ENCODE peak calls at places on chromosomes 3 and 15, in eight cellular contexts. B is mammary epithelial cell, H is dorsolateral prefrontal cortex, G is fibroblast of lung, X is tibial artery, E is SK-N-SH, Z is upper lobe of right lung, M is esophagus muscularis mucosa. K is an unnamed sample.

GRCh38 chr3:152289708-152290107 is 21.0 kb downstream of the MBNL1 start:
- DNase-seq in G (no peak), E (no peak), X (no peak), M (no peak), H (no peak), B (no peak), Z (no peak), K (no peak)

GRCh38 chr15:58475573-58476524 is 44.1 kb downstream of the LIPC start:
- DNase-seq in H (peak), M (no peak), B (peak), X (no peak), G (peak), Z (peak), E (no peak), K (no peak)

GRCh38 chr3:3366391-3366790 is 186.9 kb upstream of the CRBN start:
- DNase-seq in E (no peak), H (no peak), B (no peak), Z (no peak), M (no peak), G (no peak), X (no peak), K (no peak)

GRCh38 chr3:42020681-42021307 is 58.9 kb upstream of the ULK4 start:
- DNase-seq in X (no peak), G (peak), B (peak), M (no peak), Z (no peak), E (no peak), H (no peak), K (no peak)

GRCh38 chr3:177530908-177531307 is 333.6 kb upstream of the TBL1XR1 start:
- DNase-seq in G (no peak), Z (no peak), M (no peak), X (no peak), H (no peak), B (no peak), E (no peak), K (no peak)

GRCh38 chr3:150970665-150971327 is 1.7 kb downstream of the CLRN1 start:
- DNase-seq in M (no peak), X (no peak), G (peak), H (no peak), B (peak), Z (no peak), E (no peak), K (no peak)

GRCh38 chr3:126313166-126313565 is 44.0 kb downstream of the KLF15 start:
- DNase-seq in H (no peak), E (no peak), M (peak), Z (no peak), X (no peak), B (no peak), G (no peak), K (no peak)

GRCh38 chr3:43892535-43892934 is 201.8 kb downstream of the ABHD5 start:
- DNase-seq in H (no peak), E (no peak), Z (peak), M (no peak), B (no peak), G (no peak), X (no peak), K (no peak)

GRCh38 chr3:56189486-56189985 is 278.7 kb downstream of the ERC2 start:
- DNase-seq in E (no peak), M (no peak), Z (no peak), X (no peak), H (no peak), G (no peak), B (no peak), K (no peak)

GRCh38 chr15:57599299-57599810 is 7.7 kb downstream of the MYZAP start:
- DNase-seq in M (no peak), G (no peak), X (no peak), B (no peak), E (no peak), Z (no peak), H (no peak), K (no peak)

GRCh38 chr15:67785431-67785830 is 39.9 kb upstream of the SKOR1 start:
- DNase-seq in H (no peak), G (no peak), M (peak), Z (no peak), B (no peak), X (no peak), E (no peak), K (no peak)

GRCh38 chr3:69460034-69460433 is 74.1 kb upstream of the FRMD4B start:
- DNase-seq in X (no peak), G (no peak), Z (no peak), H (peak), B (peak), E (peak), M (no peak), K (no peak)

GRCh38 chr15:38487383-38487782 is 33.5 kb downstream of the FAM98B start:
- DNase-seq in B (no peak), M (no peak), X (no peak), H (no peak), E (no peak), Z (no peak), G (peak), K (no peak)

GRCh38 chr15:72034351-72034750 is 83.6 kb downstream of the MYO9A start:
- DNase-seq in Z (no peak), H (no peak), M (no peak), G (no peak), X (no peak), B (no peak), E (no peak), K (no peak)

GRCh38 chr15:64896371-64897069 is 15.2 kb upstream of the ANKDD1A start:
- DNase-seq in Z (no peak), M (no peak), B (no peak), H (no peak), X (no peak), G (no peak), E (no peak), K (no peak)

GRCh38 chr3:139906441-139906840 is 28.5 kb upstream of the CLSTN2 start:
- DNase-seq in Z (no peak), G (peak), E (no peak), H (no peak), X (no peak), M (no peak), B (peak), K (no peak)

GRCh38 chr15:26001201-26001600 is 138.1 kb upstream of the ATP10A start:
- DNase-seq in E (no peak), X (no peak), H (no peak), M (no peak), G (no peak), Z (no peak), B (no peak), K (no peak)

GRCh38 chr3:106401666-106402319 is 533.0 kb upstream of the CBLB start:
- DNase-seq in G (peak), B (peak), M (no peak), X (no peak), E (no peak), Z (no peak), H (no peak), K (no peak)

GRCh38 chr3:76669305-76669704 is 370.6 kb upstream of the ROBO2 start:
- DNase-seq in Z (no peak), B (no peak), E (no peak), M (no peak), H (no peak), X (no peak), G (no peak), K (no peak)

GRCh38 chr3:98980915-98981596 is 79.6 kb upstream of the DCBLD2 start:
- DNase-seq in X (no peak), Z (no peak), B (peak), M (no peak), H (no peak), E (no peak), G (peak), K (no peak)

GRCh38 chr3:112302061-112302830 is 8.2 kb upstream of the SLC9C1 start:
- DNase-seq in E (peak), H (no peak), B (no peak), M (no peak), Z (peak), X (no peak), G (no peak), K (no peak)

GRCh38 chr15:86059851-86060250 is 19.8 kb upstream of the AGBL1 start:
- DNase-seq in E (no peak), H (no peak), M (peak), Z (no peak), B (no peak), G (no peak), X (no peak), K (no peak)

GRCh38 chr3:177724020-177724638 is 526.8 kb upstream of the TBL1XR1 start:
- DNase-seq in X (peak), Z (peak), G (no peak), E (no peak), B (no peak), H (peak), M (no peak), K (peak)

GRCh38 chr3:69129531-69129930 is 7.1 kb upstream of the LMOD3 start:
- DNase-seq in Z (no peak), M (no peak), E (no peak), B (no peak), H (no peak), G (no peak), X (no peak), K (no peak)

GRCh38 chr3:75886971-75887526 is 101.7 kb upstream of the ZNF717 start:
- DNase-seq in M (no peak), Z (no peak), B (no peak), E (no peak), X (no peak), H (no peak), G (no peak), K (no peak)

GRCh38 chr3:52268036-52268435 is 10.4 kb downstream of the WDR82 start:
- DNase-seq in E (no peak), Z (no peak), B (no peak), M (no peak), X (no peak), G (no peak), H (no peak), K (no peak)

GRCh38 chr3:33026267-33026666 is 70.7 kb downstream of the GLB1 start:
- DNase-seq in G (no peak), E (no peak), H (no peak), B (no peak), X (no peak), M (no peak), Z (no peak), K (no peak)

GRCh38 chr3:46661776-46662766 is 31.4 kb downstream of the ALS2CL start:
- DNase-seq in B (no peak), H (peak), E (peak), M (no peak), Z (no peak), X (no peak), G (no peak), K (no peak)

GRCh38 chr3:12822725-12823373 is 18.5 kb downstream of the RPL32 start:
- DNase-seq in B (no peak), M (no peak), E (no peak), G (no peak), H (no peak), Z (no peak), X (no peak), K (no peak)

GRCh38 chr3:94137377-94137776 is 74.5 kb downstream of the NSUN3 start:
- DNase-seq in B (no peak), E (no peak), G (peak), M (no peak), X (no peak), Z (no peak), H (no peak), K (no peak)

GRCh38 chr3:56763233-56763632 is 38.5 kb downstream of the ARHGEF3 start:
- DNase-seq in Z (no peak), H (no peak), X (no peak), B (no peak), G (no peak), M (no peak), E (no peak), K (no peak)

GRCh38 chr3:14802332-14802731 is 16.4 kb upstream of the FGD5 start:
- DNase-seq in Z (peak), M (no peak), B (no peak), H (no peak), G (no peak), E (no peak), X (peak), K (no peak)

GRCh38 chr3:17910922-17911321 is 168.5 kb upstream of the TBC1D5 start:
- DNase-seq in B (no peak), H (no peak), G (no peak), E (no peak), Z (no peak), M (no peak), X (no peak), K (no peak)

GRCh38 chr3:17908399-17909191 is 166.2 kb upstream of the TBC1D5 start:
- DNase-seq in X (no peak), H (no peak), Z (no peak), G (no peak), B (no peak), E (peak), M (no peak), K (no peak)

GRCh38 chr3:17915341-17915740 is 172.9 kb upstream of the TBC1D5 start:
- DNase-seq in Z (no peak), X (no peak), G (no peak), H (no peak), E (no peak), M (no peak), B (peak), K (no peak)

GRCh38 chr3:17912011-17912760 is 169.8 kb upstream of the TBC1D5 start:
- DNase-seq in B (no peak), M (no peak), E (no peak), Z (no peak), H (no peak), X (no peak), G (no peak), K (no peak)

DNA sequence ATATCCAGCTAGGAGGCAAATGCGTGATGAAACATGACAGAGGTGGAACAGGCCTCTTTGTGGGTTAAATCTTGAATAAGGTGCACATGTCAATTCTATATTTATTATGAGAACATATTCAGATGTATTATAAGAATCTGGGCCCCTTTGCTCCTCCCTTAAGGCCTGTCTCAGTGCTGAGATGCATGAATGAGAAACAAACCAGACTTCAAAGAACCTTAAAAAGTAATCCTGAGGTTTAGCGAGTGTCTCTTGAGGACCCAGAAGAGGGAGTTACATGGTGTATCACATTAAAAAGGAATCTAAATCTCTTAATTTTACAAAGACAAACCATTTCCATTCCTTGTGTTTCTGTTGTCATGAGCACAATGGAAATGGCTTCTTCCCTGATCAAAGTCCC is 170.9 kb upstream of the TBC1D5 start:
- DNase-seq in X (no peak), G (no peak), Z (no peak), H (no peak), B (no peak), M (no peak), E (no peak), K (no peak)
- H3K4me3 ChIP-seq in X (no peak), G (no peak), Z (no peak), H (no peak), B (no peak), M (no peak), E (no peak), K (no peak)

GRCh38 chr3:9946112-9947024 is 5.8 kb downstream of the PRRT3 start:
- DNase-seq in B (peak), E (peak), G (peak), X (peak), M (peak), Z (peak), H (peak), K (peak)
- H3K27ac ChIP-seq in B (no peak), E (no peak), G (peak), X (peak), M (peak), Z (peak), H (peak), K (peak)

DNA sequence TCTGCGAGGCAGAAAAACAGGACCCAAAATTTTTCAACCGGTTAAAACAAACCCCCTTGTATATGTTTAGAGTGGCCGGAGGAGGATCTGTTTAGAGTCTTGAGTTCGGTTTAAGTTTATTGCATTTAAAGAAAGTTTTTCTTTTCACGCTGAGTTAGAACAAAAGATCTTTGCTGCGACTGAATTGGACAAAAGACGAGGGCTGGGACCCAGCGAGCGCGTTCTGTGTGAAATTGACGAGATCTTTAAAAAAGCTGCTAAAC is 9.8 kb downstream of the NR2F2 start:
- DNase-seq in G (no peak), Z (no peak), M (no peak), E (no peak), X (no peak), B (no peak), H (no peak), K (no peak)
- H3K4me3 ChIP-seq in G (peak), Z (peak), M (peak), E (peak), X (peak), B (peak), H (peak), K (peak)

DNA sequence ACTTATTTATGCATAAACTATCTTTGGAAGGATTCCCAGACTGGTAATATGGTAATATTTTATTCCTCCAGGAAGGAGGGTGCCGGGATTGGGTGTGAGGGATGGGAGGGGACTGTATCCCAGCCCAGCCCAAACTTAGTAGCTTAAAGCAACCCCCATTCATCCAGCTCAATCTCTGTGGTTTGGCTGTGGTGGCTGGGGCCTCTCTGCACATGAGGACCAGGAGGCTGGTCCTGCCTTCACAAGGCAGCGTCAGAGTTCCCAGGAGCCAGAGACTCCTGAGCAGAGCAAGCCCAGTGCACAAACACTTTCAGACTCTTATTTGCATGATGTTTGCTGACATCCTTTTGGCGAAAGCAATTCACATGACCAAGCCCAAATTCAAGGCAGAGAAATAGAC is 48.4 kb downstream of the CCNL1 start:
- DNase-seq in G (peak), H (no peak), E (no peak), B (no peak), X (no peak), Z (no peak), M (no peak), K (no peak)
- H3K27ac ChIP-seq in G (no peak), H (no peak), E (no peak), B (no peak), X (no peak), Z (no peak), M (no peak), K (no peak)

K was measured in ascending aorta.